ENCODE peak calls at places on chromosome 2, in five cellular contexts. One of them, this sample, is unnamed.
A peak's percentile ranks its signal among the peaks of the same experiment; 100 is the strongest.

GRCh38 chr2:74496997-74497776 is 2.2 kb downstream of the LBX2 start:
- DNase-seq in K562: no peak
- DNase-seq in GM12878: no peak
- DNase-seq in Panc1: no peak
- DNase-seq in upper lobe of left lung: no peak
- DNase-seq in this sample: no peak

GRCh38 chr2:241851325-241852115 is 7.2 kb downstream of the PDCD1 start:
- DNase-seq in K562: no peak
- DNase-seq in GM12878: no peak
- DNase-seq in Panc1: no peak
- DNase-seq in upper lobe of left lung: no peak
- DNase-seq in this sample: no peak

GRCh38 chr2:223591596-223591995 is 10.6 kb downstream of the SCG2 start:
- DNase-seq in K562: no peak
- DNase-seq in GM12878: no peak
- DNase-seq in Panc1: no peak
- DNase-seq in upper lobe of left lung: no peak
- DNase-seq in this sample: no peak

GRCh38 chr2:178761759-178762371 is 45.4 kb downstream of the TTN start:
- DNase-seq in K562: peak; percentile 45
- DNase-seq in GM12878: peak; percentile 12
- DNase-seq in Panc1: peak; percentile 30
- DNase-seq in upper lobe of left lung: no peak
- DNase-seq in this sample: peak; percentile 0

GRCh38 chr2:197813093-197813787 is 8.8 kb downstream of the PLCL1 start:
- DNase-seq in K562: peak; percentile 56
- DNase-seq in GM12878: no peak
- DNase-seq in Panc1: no peak
- DNase-seq in upper lobe of left lung: no peak
- DNase-seq in this sample: no peak

GRCh38 chr2:603869-604268 is 73.3 kb downstream of the TMEM18 start:
- DNase-seq in K562: no peak
- DNase-seq in GM12878: no peak
- DNase-seq in Panc1: no peak
- DNase-seq in upper lobe of left lung: peak; percentile 6
- DNase-seq in this sample: no peak

GRCh38 chr2:46547223-46548102 is 68.1 kb downstream of the TMEM247 start:
- DNase-seq in K562: no peak
- DNase-seq in GM12878: no peak
- DNase-seq in Panc1: no peak
- DNase-seq in upper lobe of left lung: peak; percentile 55
- DNase-seq in this sample: no peak

GRCh38 chr2:179410552-179411356 is 146.1 kb upstream of the SESTD1 start:
- DNase-seq in K562: peak; percentile 27
- DNase-seq in GM12878: no peak
- DNase-seq in Panc1: no peak
- DNase-seq in upper lobe of left lung: peak; percentile 39
- DNase-seq in this sample: peak; percentile 10

GRCh38 chr2:119264781-119265692 is 41.4 kb downstream of the STEAP3 start:
- DNase-seq in K562: peak; percentile 73
- DNase-seq in GM12878: peak; percentile 7
- DNase-seq in Panc1: peak; percentile 28
- DNase-seq in upper lobe of left lung: peak; percentile 49
- DNase-seq in this sample: peak; percentile 58

GRCh38 chr2:36680012-36680411 is 16.5 kb upstream of the VIT start:
- DNase-seq in K562: no peak
- DNase-seq in GM12878: no peak
- DNase-seq in Panc1: no peak
- DNase-seq in upper lobe of left lung: no peak
- DNase-seq in this sample: no peak

GRCh38 chr2:18117592-18117991 is 239.1 kb downstream of the KCNS3 start:
- DNase-seq in K562: no peak
- DNase-seq in GM12878: no peak
- DNase-seq in Panc1: no peak
- DNase-seq in upper lobe of left lung: peak; percentile 56
- DNase-seq in this sample: no peak

GRCh38 chr2:233266481-233266880 is 15.0 kb downstream of the ATG16L1 start:
- DNase-seq in K562: no peak
- DNase-seq in GM12878: no peak
- DNase-seq in Panc1: no peak
- DNase-seq in upper lobe of left lung: no peak
- DNase-seq in this sample: no peak

GRCh38 chr2:233264667-233265066 is 13.2 kb downstream of the ATG16L1 start:
- DNase-seq in K562: no peak
- DNase-seq in GM12878: no peak
- DNase-seq in Panc1: no peak
- DNase-seq in upper lobe of left lung: no peak
- DNase-seq in this sample: no peak

GRCh38 chr2:233265899-233266431 is 14.5 kb downstream of the ATG16L1 start:
- DNase-seq in K562: no peak
- DNase-seq in GM12878: no peak
- DNase-seq in Panc1: no peak
- DNase-seq in upper lobe of left lung: no peak
- DNase-seq in this sample: no peak

GRCh38 chr2:233270366-233270765 is 18.9 kb downstream of the ATG16L1 start:
- DNase-seq in K562: no peak
- DNase-seq in GM12878: no peak
- DNase-seq in Panc1: no peak
- DNase-seq in upper lobe of left lung: no peak
- DNase-seq in this sample: no peak

GRCh38 chr2:233267516-233268245 is 16.2 kb downstream of the ATG16L1 start:
- DNase-seq in K562: no peak
- DNase-seq in GM12878: peak; percentile 58
- DNase-seq in Panc1: no peak
- DNase-seq in upper lobe of left lung: peak; percentile 52
- DNase-seq in this sample: no peak
- TF ChIP-seq POLR2AphosphoS5 in K562: no peak
- TF ChIP-seq POLR2AphosphoS5 in GM12878: no peak
- TF ChIP-seq POLR2AphosphoS5 in Panc1: no peak
- TF ChIP-seq POLR2AphosphoS5 in upper lobe of left lung: no peak
- TF ChIP-seq POLR2AphosphoS5 in this sample: peak; percentile 53

DNA sequence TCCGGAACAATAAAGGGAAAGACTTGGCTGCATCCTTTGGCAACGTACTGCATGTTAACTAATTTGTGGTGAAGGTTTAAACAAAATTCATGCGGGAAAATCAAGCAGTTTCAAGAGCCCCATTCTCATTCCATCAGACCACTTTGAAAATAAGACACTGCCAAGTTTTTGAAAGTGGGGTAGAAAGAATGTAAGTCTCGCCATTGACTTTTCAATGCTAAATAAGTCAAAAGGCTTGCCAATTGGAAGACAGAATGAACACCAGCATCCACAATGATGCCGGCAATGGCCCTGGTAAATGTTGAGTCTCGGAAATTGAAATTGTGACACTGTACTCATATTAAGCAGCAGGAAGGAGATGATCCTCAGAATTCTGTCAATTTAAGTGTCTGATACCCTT is 322.0 kb downstream of the RND3 start:
- DNase-seq in K562: no peak
- DNase-seq in GM12878: no peak
- DNase-seq in Panc1: no peak
- DNase-seq in upper lobe of left lung: no peak
- DNase-seq in this sample: no peak
- TF ChIP-seq POLR2AphosphoS5 in K562: no peak
- TF ChIP-seq POLR2AphosphoS5 in GM12878: no peak
- TF ChIP-seq POLR2AphosphoS5 in Panc1: no peak
- TF ChIP-seq POLR2AphosphoS5 in upper lobe of left lung: no peak
- TF ChIP-seq POLR2AphosphoS5 in this sample: no peak

GRCh38 chr2:152525277-152525838 is 190.4 kb downstream of the FMNL2 start:
- DNase-seq in K562: no peak
- DNase-seq in GM12878: no peak
- DNase-seq in Panc1: peak; percentile 53
- DNase-seq in upper lobe of left lung: peak; percentile 44
- DNase-seq in this sample: no peak
- TF ChIP-seq POLR2AphosphoS5 in K562: no peak
- TF ChIP-seq POLR2AphosphoS5 in GM12878: no peak
- TF ChIP-seq POLR2AphosphoS5 in Panc1: no peak
- TF ChIP-seq POLR2AphosphoS5 in upper lobe of left lung: no peak
- TF ChIP-seq POLR2AphosphoS5 in this sample: no peak

GRCh38 chr2:240245184-240245583 is 104.7 kb upstream of the OTOS start:
- DNase-seq in K562: no peak
- DNase-seq in GM12878: no peak
- DNase-seq in Panc1: no peak
- DNase-seq in upper lobe of left lung: no peak
- DNase-seq in this sample: no peak
- TF ChIP-seq POLR2AphosphoS5 in K562: no peak
- TF ChIP-seq POLR2AphosphoS5 in GM12878: no peak
- TF ChIP-seq POLR2AphosphoS5 in Panc1: no peak
- TF ChIP-seq POLR2AphosphoS5 in upper lobe of left lung: no peak
- TF ChIP-seq POLR2AphosphoS5 in this sample: no peak